ENCODE peak calls at places on chromosomes 12 and 14, in six cellular contexts. I, P, Q, M, L and J are unnamed samples.

GRCh38 chr12:111655356-111655755 is 30.4 kb downstream of the BRAP start:
- DNase-seq in I (no peak), P (no peak), Q (no peak), M (no peak), L (no peak), J (no peak)

GRCh38 chr14:100865682-100866591 is 37.6 kb downstream of the RTL1 start:
- DNase-seq in I (no peak), P (no peak), Q (no peak), M (no peak), L (no peak), J (no peak)

GRCh38 chr12:32296541-32296940 is 102.8 kb upstream of the FGD4 start:
- DNase-seq in I (no peak), P (no peak), Q (no peak), M (no peak), L (no peak), J (no peak)

GRCh38 chr12:27711957-27712356 is 1.3 kb downstream of the MRPS35 start:
- DNase-seq in I (no peak), P (no peak), Q (no peak), M (no peak), L (no peak), J (no peak)

GRCh38 chr12:4849024-4849594 is 60.6 kb upstream of the KCNA1 start:
- DNase-seq in I (peak; percentile 60), P (no peak), Q (peak; percentile 22), M (no peak), L (peak; percentile 58), J (peak; percentile 23)

GRCh38 chr14:91380610-91381371 is 36.8 kb downstream of the CCDC88C start:
- DNase-seq in I (peak; percentile 42), P (no peak), Q (no peak), M (no peak), L (peak; percentile 72), J (no peak)

GRCh38 chr12:120361506-120362208 is 7.3 kb downstream of the MSI1 start:
- DNase-seq in I (peak; percentile 82), P (peak; percentile 81), Q (no peak), M (no peak), L (peak; percentile 74), J (no peak)

GRCh38 chr12:50734409-50735263 is 29.3 kb upstream of the ATF1 start:
- DNase-seq in I (peak; percentile 68), P (no peak), Q (peak; percentile 54), M (no peak), L (peak; percentile 41), J (peak; percentile 49)

GRCh38 chr14:60311417-60311816 is 62.4 kb downstream of the PPM1A start:
- DNase-seq in I (peak; percentile 24), P (no peak), Q (no peak), M (no peak), L (peak; percentile 47), J (no peak)

GRCh38 chr12:127240249-127240929 is 1026.6 kb upstream of the TMEM132C start:
- DNase-seq in I (no peak), P (no peak), Q (no peak), M (no peak), L (no peak), J (no peak)

GRCh38 chr12:121792607-121793500 is 634 bp downstream of the RHOF start:
- DNase-seq in I (no peak), P (peak; percentile 87), Q (peak; percentile 69), M (no peak), L (no peak), J (no peak)

GRCh38 chr12:100868487-100868886 is 73.9 kb downstream of the ANO4 start:
- DNase-seq in I (peak; percentile 9), P (no peak), Q (no peak), M (no peak), L (peak; percentile 25), J (no peak)

GRCh38 chr14:68249534-68250517 is 430.2 kb downstream of the RAD51B start:
- DNase-seq in I (peak; percentile 77), P (no peak), Q (peak; percentile 28), M (no peak), L (peak; percentile 67), J (peak; percentile 28)

GRCh38 chr12:22535478-22535877 is 8.9 kb downstream of the C2CD5 start:
- DNase-seq in I (no peak), P (no peak), Q (no peak), M (no peak), L (no peak), J (no peak)

GRCh38 chr12:4700621-4701026 is 19.6 kb upstream of the GALNT8 start:
- DNase-seq in I (no peak), P (no peak), Q (no peak), M (no peak), L (peak; percentile 81), J (no peak)

GRCh38 chr12:52278931-52279682 is 4.7 kb downstream of the KRT86 start:
- DNase-seq in I (peak; percentile 88), P (peak; percentile 93), Q (peak; percentile 83), M (peak; percentile 49), L (peak; percentile 76), J (peak; percentile 93)

GRCh38 chr12:110317921-110318320 is 36.9 kb downstream of the ATP2A2 start:
- DNase-seq in I (peak; percentile 66), P (no peak), Q (no peak), M (no peak), L (no peak), J (no peak)

GRCh38 chr14:61258985-61259384 is 22.2 kb downstream of the TMEM30B start:
- DNase-seq in I (peak; percentile 58), P (no peak), Q (no peak), M (no peak), L (peak; percentile 21), J (no peak)

GRCh38 chr12:66011731-66012130 is 118.8 kb downstream of the LLPH start:
- DNase-seq in I (peak; percentile 74), P (no peak), Q (no peak), M (no peak), L (no peak), J (no peak)

GRCh38 chr12:67663121-67663520 is 14.6 kb downstream of the DYRK2 start:
- DNase-seq in I (peak; percentile 79), P (no peak), Q (no peak), M (no peak), L (peak; percentile 88), J (no peak)

GRCh38 chr14:86852530-86852929 is 1140.5 kb downstream of the GALC start:
- DNase-seq in I (peak; percentile 48), P (no peak), Q (no peak), M (no peak), L (peak; percentile 50), J (no peak)

GRCh38 chr14:77243853-77244252 is 27.2 kb downstream of the NGB start:
- DNase-seq in I (no peak), P (peak; percentile 26), Q (no peak), M (no peak), L (no peak), J (no peak)

GRCh38 chr12:69623970-69624369 is 13.3 kb upstream of the LRRC10 start:
- DNase-seq in I (no peak), P (peak; percentile 97), Q (no peak), M (no peak), L (no peak), J (no peak)

GRCh38 chr14:104968541-104969401 is 9.4 kb downstream of the AHNAK2 start:
- DNase-seq in I (no peak), P (peak; percentile 59), Q (no peak), M (no peak), L (no peak), J (no peak)

GRCh38 chr14:22837059-22837749 is 819 bp downstream of the MMP14 start:
- DNase-seq in I (peak; percentile 77), P (peak; percentile 86), Q (peak; percentile 69), M (no peak), L (peak; percentile 46), J (peak; percentile 73)

GRCh38 chr12:10661338-10661737 is 12.5 kb downstream of the STYK1 start:
- DNase-seq in I (peak; percentile 14), P (no peak), Q (no peak), M (no peak), L (peak; percentile 19), J (no peak)

GRCh38 chr12:23938422-23938821 is 11.0 kb downstream of the SOX5 start:
- DNase-seq in I (no peak), P (no peak), Q (no peak), M (no peak), L (no peak), J (no peak)

GRCh38 chr14:55807059-55807499 is 227.1 kb downstream of the KTN1 start:
- DNase-seq in I (peak; percentile 28), P (peak; percentile 91), Q (no peak), M (peak; percentile 71), L (peak; percentile 79), J (no peak)

GRCh38 chr14:102215071-102215470 is 75.4 kb downstream of the WDR20 start:
- DNase-seq in I (no peak), P (no peak), Q (no peak), M (no peak), L (peak; percentile 83), J (no peak)

GRCh38 chr12:26799741-26800140 is 33.3 kb downstream of the ITPR2 start:
- DNase-seq in I (no peak), P (no peak), Q (no peak), M (no peak), L (no peak), J (no peak)

GRCh38 chr14:104283197-104284106 is 145.1 kb downstream of the KIF26A start:
- DNase-seq in I (no peak), P (peak; percentile 54), Q (no peak), M (no peak), L (no peak), J (no peak)

GRCh38 chr12:120125029-120125428 is 8.5 kb upstream of the RAB35 start:
- DNase-seq in I (no peak), P (no peak), Q (no peak), M (no peak), L (no peak), J (no peak)

GRCh38 chr12:25995906-25996305 is 37.4 kb downstream of the RASSF8 start:
- DNase-seq in I (peak; percentile 27), P (no peak), Q (no peak), M (no peak), L (peak; percentile 25), J (no peak)

GRCh38 chr14:79915411-79915810 is 295.9 kb downstream of the DIO2 start:
- DNase-seq in I (no peak), P (no peak), Q (no peak), M (no peak), L (no peak), J (no peak)

GRCh38 chr12:124537525-124538193 is 29.8 kb downstream of the NCOR2 start:
- DNase-seq in I (no peak), P (no peak), Q (no peak), M (no peak), L (no peak), J (no peak)

GRCh38 chr12:121451931-121452330 is 52.0 kb downstream of the RNF34 start:
- DNase-seq in I (peak; percentile 44), P (no peak), Q (no peak), M (no peak), L (peak; percentile 28), J (no peak)